ENCODE peak calls at places on chromosome 17, in nine cellular contexts. One of them, this sample, is unnamed.

GRCh38 chr17:68184816-68185436 is 62.9 kb upstream of the AMZ2 start:
- DNase-seq in iris pigment epithelial cell: no peak
- DNase-seq in heart right ventricle: no peak
- DNase-seq in dorsolateral prefrontal cortex: no peak
- DNase-seq in stimulated activated CD4-positive, alpha-beta T cell treated with anti-CD3 and anti-CD28 coated beads, Interleukin-12 subunit alpha, Interleukin-12 subunit beta, amount 100 ng/mL, for 24 hours: no peak
- DNase-seq in bronchial epithelial cell: no peak
- DNase-seq in EH: no peak
- DNase-seq in upper lobe of right lung: no peak
- DNase-seq in foreskin fibroblast: no peak
- DNase-seq in this sample: peak; percentile 73

GRCh38 chr17:77462101-77462500 is 321.3 kb downstream of the SEC14L1 start:
- DNase-seq in iris pigment epithelial cell: no peak
- DNase-seq in heart right ventricle: no peak
- DNase-seq in dorsolateral prefrontal cortex: no peak
- DNase-seq in stimulated activated CD4-positive, alpha-beta T cell treated with anti-CD3 and anti-CD28 coated beads, Interleukin-12 subunit alpha, Interleukin-12 subunit beta, amount 100 ng/mL, for 24 hours: no peak
- DNase-seq in bronchial epithelial cell: no peak
- DNase-seq in EH: no peak
- DNase-seq in upper lobe of right lung: no peak
- DNase-seq in foreskin fibroblast: no peak
- DNase-seq in this sample: peak; percentile 68

GRCh38 chr17:63419949-63420867 is 25.9 kb downstream of the CYB561 start:
- DNase-seq in iris pigment epithelial cell: no peak
- DNase-seq in heart right ventricle: no peak
- DNase-seq in dorsolateral prefrontal cortex: no peak
- DNase-seq in stimulated activated CD4-positive, alpha-beta T cell treated with anti-CD3 and anti-CD28 coated beads, Interleukin-12 subunit alpha, Interleukin-12 subunit beta, amount 100 ng/mL, for 24 hours: no peak
- DNase-seq in bronchial epithelial cell: no peak
- DNase-seq in EH: no peak
- DNase-seq in upper lobe of right lung: peak; percentile 46
- DNase-seq in foreskin fibroblast: no peak
- DNase-seq in this sample: peak; percentile 77

GRCh38 chr17:43713494-43714162 is 45.0 kb downstream of the SOST start:
- DNase-seq in iris pigment epithelial cell: peak; percentile 44
- DNase-seq in heart right ventricle: peak; percentile 51
- DNase-seq in dorsolateral prefrontal cortex: no peak
- DNase-seq in stimulated activated CD4-positive, alpha-beta T cell treated with anti-CD3 and anti-CD28 coated beads, Interleukin-12 subunit alpha, Interleukin-12 subunit beta, amount 100 ng/mL, for 24 hours: no peak
- DNase-seq in bronchial epithelial cell: no peak
- DNase-seq in EH: peak; percentile 41
- DNase-seq in upper lobe of right lung: no peak
- DNase-seq in foreskin fibroblast: peak; percentile 34
- DNase-seq in this sample: peak; percentile 33

GRCh38 chr17:3692346-3692745 is 3.6 kb downstream of the P2RX5 start:
- DNase-seq in iris pigment epithelial cell: no peak
- DNase-seq in heart right ventricle: no peak
- DNase-seq in dorsolateral prefrontal cortex: no peak
- DNase-seq in stimulated activated CD4-positive, alpha-beta T cell treated with anti-CD3 and anti-CD28 coated beads, Interleukin-12 subunit alpha, Interleukin-12 subunit beta, amount 100 ng/mL, for 24 hours: no peak
- DNase-seq in bronchial epithelial cell: no peak
- DNase-seq in EH: no peak
- DNase-seq in upper lobe of right lung: no peak
- DNase-seq in foreskin fibroblast: no peak
- DNase-seq in this sample: no peak

GRCh38 chr17:38546396-38546795 is 59.4 kb downstream of the SRCIN1 start:
- DNase-seq in iris pigment epithelial cell: no peak
- DNase-seq in heart right ventricle: no peak
- DNase-seq in dorsolateral prefrontal cortex: no peak
- DNase-seq in stimulated activated CD4-positive, alpha-beta T cell treated with anti-CD3 and anti-CD28 coated beads, Interleukin-12 subunit alpha, Interleukin-12 subunit beta, amount 100 ng/mL, for 24 hours: no peak
- DNase-seq in bronchial epithelial cell: no peak
- DNase-seq in EH: no peak
- DNase-seq in upper lobe of right lung: no peak
- DNase-seq in foreskin fibroblast: no peak
- DNase-seq in this sample: no peak

GRCh38 chr17:55426851-55427586 is 5.4 kb upstream of the MMD start:
- DNase-seq in iris pigment epithelial cell: peak; percentile 96
- DNase-seq in heart right ventricle: no peak
- DNase-seq in dorsolateral prefrontal cortex: no peak
- DNase-seq in stimulated activated CD4-positive, alpha-beta T cell treated with anti-CD3 and anti-CD28 coated beads, Interleukin-12 subunit alpha, Interleukin-12 subunit beta, amount 100 ng/mL, for 24 hours: no peak
- DNase-seq in bronchial epithelial cell: peak; percentile 54
- DNase-seq in EH: peak; percentile 27
- DNase-seq in upper lobe of right lung: no peak
- DNase-seq in foreskin fibroblast: peak; percentile 75
- DNase-seq in this sample: no peak

GRCh38 chr17:80287038-80287437 is 26.4 kb downstream of the RNF213 start:
- DNase-seq in iris pigment epithelial cell: peak; percentile 31
- DNase-seq in heart right ventricle: no peak
- DNase-seq in dorsolateral prefrontal cortex: no peak
- DNase-seq in stimulated activated CD4-positive, alpha-beta T cell treated with anti-CD3 and anti-CD28 coated beads, Interleukin-12 subunit alpha, Interleukin-12 subunit beta, amount 100 ng/mL, for 24 hours: no peak
- DNase-seq in bronchial epithelial cell: no peak
- DNase-seq in EH: no peak
- DNase-seq in upper lobe of right lung: no peak
- DNase-seq in foreskin fibroblast: no peak
- DNase-seq in this sample: no peak

This sample was measured in activated CD4-positive, alpha-beta memory T cell treated with anti-CD3 and anti-CD28 coated beads, Interleukin-2, amount 10 ng/mL, durations not matched to agents 7 days and 5 days.